ENCODE peak calls at places on chromosomes 13 and 19, in four cellular contexts. Y is HepG2, A is GM12878, M is K562. Q is an unnamed sample.

GRCh38 chr19:38721977-38722773 is 22.1 kb downstream of the CAPN12 start:
- DNase-seq in Y (peak; percentile 96), A (no peak), M (no peak), Q (no peak)

GRCh38 chr13:44244288-44244687 is 129.3 kb upstream of the SERP2 start:
- DNase-seq in Y (no peak), A (no peak), M (peak; percentile 24), Q (no peak)

GRCh38 chr19:32041681-32042292 is 303.6 kb upstream of the ZNF507 start:
- DNase-seq in Y (peak; percentile 16), A (no peak), M (peak; percentile 47), Q (peak; percentile 74)

GRCh38 chr13:110239280-110240120 is 67.5 kb downstream of the COL4A1 start:
- DNase-seq in Y (no peak), A (no peak), M (no peak), Q (no peak)

GRCh38 chr19:1657632-1658445 is 5.4 kb upstream of the TCF3 start:
- DNase-seq in Y (no peak), A (no peak), M (no peak), Q (no peak)

GRCh38 chr13:25602206-25602605 is 230.4 kb downstream of the ATP8A2 start:
- DNase-seq in Y (no peak), A (no peak), M (no peak), Q (peak; percentile 43)

GRCh38 chr19:30324982-30325381 is 47.2 kb upstream of the ZNF536 start:
- DNase-seq in Y (no peak), A (no peak), M (no peak), Q (no peak)

GRCh38 chr13:39493966-39494365 is 109.0 kb downstream of the LHFPL6 start:
- DNase-seq in Y (no peak), A (no peak), M (no peak), Q (peak; percentile 64)

GRCh38 chr13:49563513-49563912 is 21.8 kb downstream of the RCBTB1 start:
- DNase-seq in Y (no peak), A (no peak), M (no peak), Q (no peak)

GRCh38 chr19:53092723-53093122 is 10.5 kb downstream of the ZNF160 start:
- DNase-seq in Y (no peak), A (no peak), M (no peak), Q (no peak)

GRCh38 chr19:34145741-34146202 is 26.5 kb upstream of the LSM14A start:
- DNase-seq in Y (peak; percentile 46), A (no peak), M (peak; percentile 61), Q (peak; percentile 76)

GRCh38 chr13:98782654-98783053 is 30.2 kb upstream of the SLC15A1 start:
- DNase-seq in Y (no peak), A (no peak), M (no peak), Q (no peak)

GRCh38 chr19:18021121-18021755 is 13.3 kb downstream of the ARRDC2 start:
- DNase-seq in Y (no peak), A (no peak), M (peak; percentile 79), Q (no peak)

GRCh38 chr19:18013621-18014111 is 5.7 kb downstream of the ARRDC2 start:
- DNase-seq in Y (peak; percentile 95), A (no peak), M (peak; percentile 24), Q (no peak)

GRCh38 chr19:18014197-18014596 is 6.2 kb downstream of the ARRDC2 start:
- DNase-seq in Y (no peak), A (no peak), M (no peak), Q (no peak)

GRCh38 chr19:18020212-18021067 is 12.5 kb downstream of the ARRDC2 start:
- DNase-seq in Y (peak; percentile 51), A (no peak), M (no peak), Q (no peak)

DNA sequence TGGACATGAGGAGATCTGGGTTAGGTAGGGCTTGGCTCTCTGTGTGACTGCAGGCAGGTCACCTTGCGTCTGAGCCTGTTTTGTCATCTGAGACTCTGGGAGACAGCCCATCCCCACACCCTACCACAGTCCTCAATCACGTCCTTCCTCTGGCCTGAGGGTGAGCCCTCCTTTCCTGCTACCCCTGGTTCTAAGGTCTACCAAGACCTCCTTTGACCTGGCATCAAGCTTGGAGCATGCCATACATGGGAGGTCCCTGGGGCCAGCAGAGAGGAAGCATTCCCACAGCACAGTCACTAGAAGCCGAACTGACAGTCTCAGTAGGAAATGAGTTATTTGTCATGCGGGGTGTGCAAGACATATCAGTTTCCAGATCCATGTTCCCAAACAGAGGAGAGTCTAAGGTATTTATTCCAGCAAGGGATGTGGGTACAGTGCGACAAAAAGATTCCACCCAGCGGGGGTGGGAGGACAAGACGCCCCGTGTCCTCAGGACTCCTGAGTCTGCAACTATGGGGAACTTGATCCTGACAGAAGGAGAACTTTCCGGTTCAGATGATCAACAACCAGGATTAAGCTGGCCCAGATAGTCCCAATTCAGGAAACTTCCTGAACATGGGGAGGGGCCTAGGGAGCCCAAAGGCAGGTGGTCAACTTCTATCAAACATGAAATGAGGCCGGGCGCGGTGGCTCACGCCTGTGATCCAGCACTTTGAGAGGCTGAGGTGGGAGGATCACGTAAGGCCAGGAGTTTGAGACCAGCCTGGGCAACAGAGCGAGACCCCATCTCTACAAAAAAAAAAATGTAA is 9.5 kb downstream of the ARRDC2 start:
- DNase-seq in Y (no peak), A (no peak), M (no peak), Q (no peak)
- H2AFZ ChIP-seq in Y (peak overlapping the region; percentile 59), A (no peak overlapping the region), M (peak overlapping the region; percentile 11), Q (no peak overlapping the region)

GRCh38 chr19:11237321-11237720 is 2.1 kb upstream of the ANGPTL8 start:
- DNase-seq in Y (no peak), A (no peak), M (no peak), Q (no peak)

GRCh38 chr19:11240008-11240444 is 607 bp downstream of the ANGPTL8 start:
- DNase-seq in Y (peak; percentile 54), A (no peak), M (no peak), Q (no peak)

GRCh38 chr19:11239377-11240000 is at the start of gene ANGPTL8:
- DNase-seq in Y (peak; percentile 87), A (no peak), M (no peak), Q (no peak)

GRCh38 chr19:11238041-11238440 is 1.4 kb upstream of the ANGPTL8 start:
- DNase-seq in Y (no peak), A (no peak), M (no peak), Q (no peak)

DNA sequence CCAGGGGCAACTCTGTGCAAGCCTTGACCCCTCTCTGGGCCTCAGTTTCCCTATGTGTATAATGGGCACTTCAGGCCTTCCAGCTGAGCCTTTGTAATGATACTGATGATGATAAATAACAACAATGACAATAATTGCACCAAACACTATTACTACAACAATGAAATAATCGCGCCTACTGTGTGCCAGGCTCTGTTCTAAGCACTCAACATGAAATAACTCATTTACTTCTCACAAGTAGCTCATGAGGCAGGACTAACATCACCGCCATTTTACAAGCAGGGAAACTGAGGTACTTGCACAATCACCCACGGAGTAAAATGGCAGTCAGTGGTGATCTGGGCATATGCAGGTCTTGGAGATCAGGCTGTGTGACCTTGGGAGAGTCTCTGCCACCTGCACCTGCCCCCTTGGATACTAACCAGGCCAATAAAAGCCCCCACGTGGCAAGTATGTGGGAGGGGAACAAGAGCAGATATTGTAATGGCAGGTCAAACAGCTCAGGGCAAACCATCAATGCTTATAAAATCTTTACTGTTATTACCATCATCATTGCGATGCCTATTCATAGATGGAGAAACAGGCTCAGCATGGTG is 540 bp upstream of the ANGPTL8 start:
- DNase-seq in Y (no peak), A (no peak), M (no peak), Q (no peak)
- TF ChIP-seq CTCF in Y (no peak), A (no peak), M (no peak), Q (no peak)

GRCh38 chr13:66461021-66461420 is 769.1 kb downstream of the PCDH9 start:
- DNase-seq in Y (no peak), A (no peak), M (no peak), Q (no peak)
- TF ChIP-seq JUNB in Y (no peak), A (no peak), M (no peak), Q (no peak)

GRCh38 chr19:35397064-35397463 is 26.2 kb downstream of the GPR42 start:
- DNase-seq in Y (no peak), A (no peak), M (no peak), Q (no peak)

GRCh38 chr19:35389192-35389861 is 18.5 kb downstream of the GPR42 start:
- DNase-seq in Y (peak; percentile 82), A (no peak), M (peak; percentile 21), Q (no peak)

GRCh38 chr19:35395762-35396199 is 24.9 kb downstream of the GPR42 start:
- DNase-seq in Y (peak; percentile 65), A (no peak), M (no peak), Q (no peak)

GRCh38 chr19:35396240-35396885 is 25.5 kb downstream of the GPR42 start:
- DNase-seq in Y (no peak), A (no peak), M (no peak), Q (no peak)

GRCh38 chr19:35392742-35393350 is 22.0 kb downstream of the GPR42 start:
- DNase-seq in Y (no peak), A (no peak), M (no peak), Q (no peak)
- H2AFZ ChIP-seq in Y (no peak overlapping the region), A (no peak overlapping the region), M (no peak overlapping the region), Q (no peak overlapping the region)

GRCh38 chr19:47130589-47131168 is at the start of gene SAE1:
- DNase-seq in Y (peak; percentile 97), A (peak; percentile 95), M (peak; percentile 96), Q (peak; percentile 100)
- TF ChIP-seq CTCF in Y (peak; percentile 90), A (peak; percentile 56), M (peak; percentile 67), Q (peak; percentile 21)

Q was measured in GM23338.